ENCODE peak calls at places on chromosomes 7 and 10, in seven cellular contexts. One of them, this sample, is unnamed.
A peak's percentile ranks its signal among the peaks of the same experiment; 100 is the strongest.

GRCh38 chr7:24129597-24129996 is 154.4 kb upstream of the NPY start:
- DNase-seq in HCT116: no peak
- DNase-seq in H1: no peak
- DNase-seq in HepG2: no peak
- DNase-seq in SK-N-SH: no peak
- DNase-seq in K562: no peak
- DNase-seq in GM12878: no peak
- DNase-seq in this sample: no peak

GRCh38 chr10:106285199-106285598 is 879.3 kb downstream of the SORCS1 start:
- DNase-seq in HCT116: no peak
- DNase-seq in H1: no peak
- DNase-seq in HepG2: no peak
- DNase-seq in SK-N-SH: no peak
- DNase-seq in K562: no peak
- DNase-seq in GM12878: no peak
- DNase-seq in this sample: no peak

GRCh38 chr10:101287922-101288638 is 58.8 kb upstream of the LBX1 start:
- DNase-seq in HCT116: peak; percentile 41
- DNase-seq in H1: no peak
- DNase-seq in HepG2: peak; percentile 50
- DNase-seq in SK-N-SH: peak; percentile 87
- DNase-seq in K562: peak; percentile 50
- DNase-seq in GM12878: no peak
- DNase-seq in this sample: no peak

GRCh38 chr7:16586081-16586874 is 59.3 kb downstream of the ANKMY2 start:
- DNase-seq in HCT116: no peak
- DNase-seq in H1: no peak
- DNase-seq in HepG2: no peak
- DNase-seq in SK-N-SH: peak; percentile 59
- DNase-seq in K562: no peak
- DNase-seq in GM12878: no peak
- DNase-seq in this sample: no peak

GRCh38 chr7:64951250-64951848 is 39.5 kb downstream of the ZNF117 start:
- DNase-seq in HCT116: peak; percentile 16
- DNase-seq in H1: no peak
- DNase-seq in HepG2: peak; percentile 52
- DNase-seq in SK-N-SH: peak; percentile 66
- DNase-seq in K562: peak; percentile 27
- DNase-seq in GM12878: peak; percentile 16
- DNase-seq in this sample: no peak

GRCh38 chr10:32349199-32349585 is 2.2 kb upstream of the EPC1 start:
- DNase-seq in HCT116: no peak
- DNase-seq in H1: no peak
- DNase-seq in HepG2: no peak
- DNase-seq in SK-N-SH: no peak
- DNase-seq in K562: no peak
- DNase-seq in GM12878: no peak
- DNase-seq in this sample: no peak

GRCh38 chr7:139774376-139774775 is 3.4 kb downstream of the HIPK2 start:
- DNase-seq in HCT116: no peak
- DNase-seq in H1: no peak
- DNase-seq in HepG2: no peak
- DNase-seq in SK-N-SH: no peak
- DNase-seq in K562: no peak
- DNase-seq in GM12878: no peak
- DNase-seq in this sample: no peak

GRCh38 chr10:63166742-63167258 is 33.7 kb downstream of the NRBF2 start:
- DNase-seq in HCT116: peak; percentile 64
- DNase-seq in H1: no peak
- DNase-seq in HepG2: peak; percentile 74
- DNase-seq in SK-N-SH: peak; percentile 41
- DNase-seq in K562: peak; percentile 59
- DNase-seq in GM12878: peak; percentile 33
- DNase-seq in this sample: peak; percentile 33

GRCh38 chr7:5598769-5599371 is 175.2 kb upstream of the TNRC18 start:
- DNase-seq in HCT116: no peak
- DNase-seq in H1: no peak
- DNase-seq in HepG2: no peak
- DNase-seq in SK-N-SH: peak; percentile 47
- DNase-seq in K562: peak; percentile 87
- DNase-seq in GM12878: no peak
- DNase-seq in this sample: no peak

GRCh38 chr7:119620769-119621168 is 652.2 kb upstream of the KCND2 start:
- DNase-seq in HCT116: no peak
- DNase-seq in H1: no peak
- DNase-seq in HepG2: no peak
- DNase-seq in SK-N-SH: no peak
- DNase-seq in K562: no peak
- DNase-seq in GM12878: no peak
- DNase-seq in this sample: peak; percentile 8

GRCh38 chr10:102596506-102596971 is 47.7 kb upstream of the TRIM8 start:
- DNase-seq in HCT116: peak; percentile 57
- DNase-seq in H1: no peak
- DNase-seq in HepG2: peak; percentile 70
- DNase-seq in SK-N-SH: peak; percentile 76
- DNase-seq in K562: peak; percentile 57
- DNase-seq in GM12878: no peak
- DNase-seq in this sample: peak; percentile 48

GRCh38 chr10:96233959-96234358 is 37.4 kb downstream of the BLNK start:
- DNase-seq in HCT116: no peak
- DNase-seq in H1: no peak
- DNase-seq in HepG2: no peak
- DNase-seq in SK-N-SH: no peak
- DNase-seq in K562: no peak
- DNase-seq in GM12878: no peak
- DNase-seq in this sample: no peak

GRCh38 chr10:61612451-61612850 is 50.3 kb upstream of the CABCOCO1 start:
- DNase-seq in HCT116: no peak
- DNase-seq in H1: no peak
- DNase-seq in HepG2: no peak
- DNase-seq in SK-N-SH: no peak
- DNase-seq in K562: no peak
- DNase-seq in GM12878: no peak
- DNase-seq in this sample: no peak

GRCh38 chr10:61609609-61610166 is 53.0 kb upstream of the CABCOCO1 start:
- DNase-seq in HCT116: no peak
- DNase-seq in H1: no peak
- DNase-seq in HepG2: no peak
- DNase-seq in SK-N-SH: no peak
- DNase-seq in K562: no peak
- DNase-seq in GM12878: no peak
- DNase-seq in this sample: no peak

GRCh38 chr10:61613665-61614064 is 49.1 kb upstream of the CABCOCO1 start:
- DNase-seq in HCT116: no peak
- DNase-seq in H1: no peak
- DNase-seq in HepG2: no peak
- DNase-seq in SK-N-SH: no peak
- DNase-seq in K562: no peak
- DNase-seq in GM12878: no peak
- DNase-seq in this sample: no peak

GRCh38 chr10:61608255-61609040 is 54.3 kb upstream of the CABCOCO1 start:
- DNase-seq in HCT116: no peak
- DNase-seq in H1: no peak
- DNase-seq in HepG2: no peak
- DNase-seq in SK-N-SH: no peak
- DNase-seq in K562: no peak
- DNase-seq in GM12878: no peak
- DNase-seq in this sample: no peak

DNA sequence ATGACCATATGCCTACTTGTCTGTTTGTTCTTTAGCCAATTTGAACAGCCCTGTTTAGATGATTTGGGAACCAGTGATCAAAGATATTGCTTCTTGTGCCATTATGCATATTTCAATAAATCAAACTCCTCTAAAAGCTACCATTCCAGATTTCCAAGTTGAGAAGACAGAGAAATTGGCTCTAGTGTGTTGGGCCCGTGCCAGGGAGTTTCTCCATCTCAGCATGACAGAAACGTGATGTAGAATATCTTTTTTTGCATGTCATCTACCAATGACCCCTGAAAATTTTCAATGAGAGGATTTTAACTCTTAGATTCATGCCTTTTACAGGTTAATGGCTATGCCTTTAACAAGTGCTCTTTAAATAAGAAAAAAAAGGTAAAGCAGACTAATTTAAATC is 50.7 kb upstream of the CABCOCO1 start:
- DNase-seq in HCT116: no peak
- DNase-seq in H1: no peak
- DNase-seq in HepG2: no peak
- DNase-seq in SK-N-SH: no peak
- DNase-seq in K562: no peak
- DNase-seq in GM12878: no peak
- DNase-seq in this sample: no peak
- TF ChIP-seq YY1 in HCT116: no peak
- TF ChIP-seq YY1 in H1: no peak
- TF ChIP-seq YY1 in HepG2: no peak
- TF ChIP-seq YY1 in SK-N-SH: no peak
- TF ChIP-seq YY1 in K562: no peak
- TF ChIP-seq YY1 in GM12878: no peak
- TF ChIP-seq YY1 in this sample: no peak

GRCh38 chr10:109587366-109587765 is 335.9 kb downstream of the XPNPEP1 start:
- DNase-seq in HCT116: no peak
- DNase-seq in H1: no peak
- DNase-seq in HepG2: no peak
- DNase-seq in SK-N-SH: no peak
- DNase-seq in K562: no peak
- DNase-seq in GM12878: no peak
- DNase-seq in this sample: no peak

GRCh38 chr10:109593686-109594085 is 329.6 kb downstream of the XPNPEP1 start:
- DNase-seq in HCT116: no peak
- DNase-seq in H1: no peak
- DNase-seq in HepG2: no peak
- DNase-seq in SK-N-SH: no peak
- DNase-seq in K562: no peak
- DNase-seq in GM12878: no peak
- DNase-seq in this sample: no peak

GRCh38 chr10:109591631-109592030 is 331.7 kb downstream of the XPNPEP1 start:
- DNase-seq in HCT116: no peak
- DNase-seq in H1: no peak
- DNase-seq in HepG2: no peak
- DNase-seq in SK-N-SH: no peak
- DNase-seq in K562: no peak
- DNase-seq in GM12878: no peak
- DNase-seq in this sample: no peak

GRCh38 chr10:109592391-109592790 is 330.9 kb downstream of the XPNPEP1 start:
- DNase-seq in HCT116: no peak
- DNase-seq in H1: no peak
- DNase-seq in HepG2: no peak
- DNase-seq in SK-N-SH: no peak
- DNase-seq in K562: no peak
- DNase-seq in GM12878: no peak
- DNase-seq in this sample: no peak

DNA sequence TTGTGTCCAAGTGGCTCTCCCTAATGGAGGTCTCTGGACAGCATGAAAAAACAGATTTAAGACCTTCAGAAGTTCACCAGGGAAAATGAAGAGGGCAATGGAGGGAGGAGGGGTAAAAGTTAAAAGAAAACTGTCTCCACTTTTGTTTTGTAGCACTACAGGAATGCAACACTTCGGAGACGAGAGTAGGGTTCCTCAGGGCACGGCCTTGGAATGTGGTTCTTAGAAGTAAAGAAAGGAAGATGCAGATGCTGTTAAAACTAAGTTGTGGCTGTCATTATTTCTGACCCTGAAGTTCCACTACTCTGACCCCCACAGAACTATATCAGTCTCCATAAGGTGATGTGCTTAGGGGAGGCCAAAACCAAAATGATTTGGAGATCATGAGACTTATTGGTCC is 335.1 kb downstream of the XPNPEP1 start:
- DNase-seq in HCT116: no peak
- DNase-seq in H1: no peak
- DNase-seq in HepG2: no peak
- DNase-seq in SK-N-SH: no peak
- DNase-seq in K562: no peak
- DNase-seq in GM12878: no peak
- DNase-seq in this sample: peak; percentile 46
- TF ChIP-seq YY1 in HCT116: no peak
- TF ChIP-seq YY1 in H1: no peak
- TF ChIP-seq YY1 in HepG2: no peak
- TF ChIP-seq YY1 in SK-N-SH: no peak
- TF ChIP-seq YY1 in K562: no peak
- TF ChIP-seq YY1 in GM12878: no peak
- TF ChIP-seq YY1 in this sample: no peak

DNA sequence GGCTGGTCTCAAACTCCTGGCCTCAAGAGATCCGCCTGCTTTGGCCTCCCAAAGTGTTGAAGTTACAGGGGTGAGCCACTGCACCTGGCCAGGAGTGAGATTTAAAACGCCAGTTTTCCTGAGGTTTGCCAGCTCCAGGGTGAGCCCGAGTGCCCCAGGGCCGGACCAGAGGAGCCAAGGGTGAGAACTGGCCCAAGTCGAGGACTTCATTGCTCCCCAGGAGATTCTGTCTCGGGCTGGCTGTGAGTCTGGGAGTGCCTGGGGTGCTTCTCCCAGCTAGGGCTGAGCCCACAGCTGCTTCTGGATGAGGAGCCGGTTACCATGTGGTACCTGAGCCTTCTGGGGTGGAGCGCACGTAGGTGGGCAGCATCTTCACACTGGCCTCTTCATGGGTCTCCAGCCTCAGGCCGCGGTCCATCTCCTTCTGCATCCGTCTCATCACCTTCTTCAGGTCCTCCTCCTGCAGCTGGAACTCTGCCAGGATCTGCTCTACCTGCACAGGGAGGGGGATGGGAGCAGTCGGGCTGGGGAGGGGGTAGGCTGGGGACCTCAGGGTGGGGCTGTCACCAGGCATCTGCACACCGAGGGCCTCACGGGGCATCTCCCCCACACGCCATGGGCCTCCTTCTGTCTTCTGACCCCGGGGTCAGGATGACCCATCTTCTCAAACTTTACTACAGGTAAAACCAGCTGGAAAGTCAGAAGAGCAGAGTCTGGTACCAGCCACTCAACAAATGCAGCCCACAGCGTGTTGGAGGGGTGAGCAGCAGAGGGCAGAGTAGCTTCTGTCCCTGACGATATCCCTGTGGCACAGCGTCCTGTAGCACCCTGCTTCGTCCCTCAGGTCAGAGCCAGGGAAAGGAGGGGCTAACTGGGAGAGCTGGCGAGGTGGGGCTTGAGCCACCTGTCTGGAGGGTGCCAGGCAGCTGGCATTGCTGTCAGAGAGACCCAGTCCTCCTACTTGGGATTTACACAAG is 12.1 kb upstream of the MYL7 start:
- DNase-seq in HCT116: no peak
- DNase-seq in H1: no peak
- DNase-seq in HepG2: no peak
- DNase-seq in SK-N-SH: no peak
- DNase-seq in K562: no peak
- DNase-seq in GM12878: no peak
- DNase-seq in this sample: no peak
- TF ChIP-seq YY1 in HCT116: no peak
- TF ChIP-seq YY1 in H1: no peak
- TF ChIP-seq YY1 in HepG2: no peak
- TF ChIP-seq YY1 in SK-N-SH: no peak
- TF ChIP-seq YY1 in K562: no peak
- TF ChIP-seq YY1 in GM12878: no peak
- TF ChIP-seq YY1 in this sample: no peak

DNA sequence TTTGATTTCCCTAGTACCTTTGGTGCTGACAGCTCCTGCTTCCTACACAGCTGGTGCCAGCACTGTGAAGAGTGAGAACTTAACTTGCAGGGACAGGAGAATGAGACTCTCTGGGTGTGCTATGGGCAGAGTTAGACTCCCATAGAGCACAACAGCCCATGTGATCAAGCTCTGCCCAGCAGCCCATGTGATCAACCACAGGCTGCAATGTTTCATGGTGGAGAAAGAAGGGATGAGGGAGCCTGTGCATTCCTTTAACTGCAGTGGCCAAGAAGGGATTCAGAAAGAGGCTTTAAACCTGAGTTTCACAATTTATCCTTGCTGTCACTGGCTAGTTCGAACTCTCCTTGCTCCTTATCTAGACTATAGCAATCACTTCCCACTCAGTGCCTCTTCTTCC is 10.0 kb upstream of the MEST start:
- DNase-seq in HCT116: no peak
- DNase-seq in H1: no peak
- DNase-seq in HepG2: no peak
- DNase-seq in SK-N-SH: no peak
- DNase-seq in K562: no peak
- DNase-seq in GM12878: no peak
- DNase-seq in this sample: no peak
- TF ChIP-seq YY1 in HCT116: no peak
- TF ChIP-seq YY1 in H1: no peak
- TF ChIP-seq YY1 in HepG2: no peak
- TF ChIP-seq YY1 in SK-N-SH: no peak
- TF ChIP-seq YY1 in K562: no peak
- TF ChIP-seq YY1 in GM12878: no peak
- TF ChIP-seq YY1 in this sample: no peak

This sample was measured in NT2/D1.